ENCODE peak calls at places on chromosome 2, in four cellular contexts. One of them, this sample, is unnamed.

GRCh38 chr2:205868773-205869333 is 186.6 kb downstream of the NRP2 start:
- DNase-seq in testis: no peak
- DNase-seq in left ventricle myocardium inferior: no peak
- DNase-seq in NB4: peak
- DNase-seq in this sample: no peak

GRCh38 chr2:143294068-143294467 is 164.8 kb downstream of the ARHGAP15 start:
- DNase-seq in testis: no peak
- DNase-seq in left ventricle myocardium inferior: no peak
- DNase-seq in NB4: no peak
- DNase-seq in this sample: no peak

GRCh38 chr2:72980535-72981217 is 63.4 kb downstream of the EMX1 start:
- DNase-seq in NB4: no peak
- DNase-seq in testis: no peak
- DNase-seq in left ventricle myocardium inferior: no peak
- DNase-seq in this sample: no peak

GRCh38 chr2:160175169-160176130 is 24.6 kb downstream of the ITGB6 start:
- DNase-seq in left ventricle myocardium inferior: no peak
- DNase-seq in testis: no peak
- DNase-seq in NB4: no peak
- DNase-seq in this sample: no peak

GRCh38 chr2:71865391-71865965 is 282.2 kb downstream of the CYP26B1 start:
- DNase-seq in left ventricle myocardium inferior: no peak
- DNase-seq in testis: no peak
- DNase-seq in NB4: no peak
- DNase-seq in this sample: no peak

GRCh38 chr2:128591022-128591840 is 272.6 kb upstream of the HS6ST1 start:
- DNase-seq in testis: no peak
- DNase-seq in NB4: no peak
- DNase-seq in left ventricle myocardium inferior: no peak
- DNase-seq in this sample: no peak

GRCh38 chr2:238240761-238241711 is 1.2 kb upstream of the HES6 start:
- DNase-seq in testis: no peak
- DNase-seq in left ventricle myocardium inferior: peak
- DNase-seq in NB4: peak
- DNase-seq in this sample: peak

GRCh38 chr2:39484620-39485495 is 47.8 kb upstream of the MAP4K3 start:
- DNase-seq in testis: no peak
- DNase-seq in left ventricle myocardium inferior: no peak
- DNase-seq in NB4: no peak
- DNase-seq in this sample: no peak

GRCh38 chr2:174607584-174607983 is 10.0 kb upstream of the WIPF1 start:
- DNase-seq in left ventricle myocardium inferior: no peak
- DNase-seq in testis: no peak
- DNase-seq in NB4: no peak
- DNase-seq in this sample: no peak

GRCh38 chr2:184197413-184197812 is 400.9 kb upstream of the ZNF804A start:
- DNase-seq in left ventricle myocardium inferior: no peak
- DNase-seq in testis: no peak
- DNase-seq in NB4: no peak
- DNase-seq in this sample: no peak

GRCh38 chr2:181615086-181615635 is 41.7 kb downstream of the CERKL start:
- DNase-seq in NB4: no peak
- DNase-seq in testis: no peak
- DNase-seq in left ventricle myocardium inferior: no peak
- DNase-seq in this sample: no peak

GRCh38 chr2:185700883-185701282 is 37.7 kb upstream of the FSIP2 start:
- DNase-seq in NB4: no peak
- DNase-seq in left ventricle myocardium inferior: no peak
- DNase-seq in testis: no peak
- DNase-seq in this sample: no peak

GRCh38 chr2:205748660-205749059 is 66.4 kb downstream of the NRP2 start:
- DNase-seq in left ventricle myocardium inferior: no peak
- DNase-seq in testis: no peak
- DNase-seq in NB4: no peak
- DNase-seq in this sample: no peak

GRCh38 chr2:17422066-17422465 is 96.2 kb downstream of the RAD51AP2 start:
- DNase-seq in NB4: no peak
- DNase-seq in testis: no peak
- DNase-seq in left ventricle myocardium inferior: no peak
- DNase-seq in this sample: no peak

GRCh38 chr2:219278655-219279150 is 463 bp upstream of the DNAJB2 start:
- DNase-seq in left ventricle myocardium inferior: no peak
- DNase-seq in NB4: no peak
- DNase-seq in testis: no peak
- DNase-seq in this sample: no peak

GRCh38 chr2:101967826-101968498 is 23.8 kb upstream of the IL1R2 start:
- DNase-seq in left ventricle myocardium inferior: no peak
- DNase-seq in NB4: peak
- DNase-seq in testis: no peak
- DNase-seq in this sample: no peak

GRCh38 chr2:46924038-46924437 is 8.4 kb upstream of the MCFD2 start:
- DNase-seq in testis: no peak
- DNase-seq in left ventricle myocardium inferior: no peak
- DNase-seq in NB4: no peak
- DNase-seq in this sample: no peak

GRCh38 chr2:110166246-110166645 is 38.6 kb downstream of the NPHP1 start:
- DNase-seq in testis: no peak
- DNase-seq in left ventricle myocardium inferior: no peak
- DNase-seq in NB4: no peak
- DNase-seq in this sample: no peak

GRCh38 chr2:239296020-239296932 is 104.5 kb downstream of the HDAC4 start:
- DNase-seq in testis: peak
- DNase-seq in left ventricle myocardium inferior: no peak
- DNase-seq in NB4: no peak
- DNase-seq in this sample: no peak

GRCh38 chr2:20698916-20699613 is 32.1 kb downstream of the GDF7 start:
- DNase-seq in left ventricle myocardium inferior: no peak
- DNase-seq in NB4: no peak
- DNase-seq in testis: no peak
- DNase-seq in this sample: no peak

GRCh38 chr2:66660804-66661203 is 225.9 kb downstream of the MEIS1 start:
- DNase-seq in NB4: no peak
- DNase-seq in testis: no peak
- DNase-seq in left ventricle myocardium inferior: no peak
- DNase-seq in this sample: no peak

GRCh38 chr2:197358927-197359326 is 48.3 kb upstream of the ANKRD44 start:
- DNase-seq in left ventricle myocardium inferior: no peak
- DNase-seq in NB4: no peak
- DNase-seq in testis: no peak
- DNase-seq in this sample: no peak

GRCh38 chr2:127011796-127012195 is 95.2 kb downstream of the BIN1 start:
- DNase-seq in NB4: no peak
- DNase-seq in left ventricle myocardium inferior: no peak
- DNase-seq in testis: no peak
- DNase-seq in this sample: no peak

GRCh38 chr2:43818761-43819160 is 19.9 kb downstream of the ABCG5 start:
- DNase-seq in left ventricle myocardium inferior: no peak
- DNase-seq in NB4: peak
- DNase-seq in testis: no peak
- DNase-seq in this sample: no peak

GRCh38 chr2:74441111-74441689 is 537 bp downstream of the RTKN start:
- DNase-seq in left ventricle myocardium inferior: no peak
- DNase-seq in testis: peak
- DNase-seq in NB4: no peak
- DNase-seq in this sample: no peak

GRCh38 chr2:74441690-74442482 is at the start of gene RTKN:
- DNase-seq in left ventricle myocardium inferior: peak
- DNase-seq in NB4: no peak
- DNase-seq in testis: peak
- DNase-seq in this sample: peak

GRCh38 chr2:74439373-74440004 is 2.2 kb downstream of the RTKN start:
- DNase-seq in testis: no peak
- DNase-seq in left ventricle myocardium inferior: no peak
- DNase-seq in NB4: no peak
- DNase-seq in this sample: no peak

GRCh38 chr2:74440005-74440377 is 1.7 kb downstream of the RTKN start:
- DNase-seq in NB4: no peak
- DNase-seq in left ventricle myocardium inferior: peak
- DNase-seq in testis: peak
- DNase-seq in this sample: no peak

GRCh38 chr2:74440378-74441110 is 1.2 kb downstream of the RTKN start:
- DNase-seq in testis: peak
- DNase-seq in left ventricle myocardium inferior: peak
- DNase-seq in NB4: peak
- DNase-seq in this sample: peak
- TF ChIP-seq CTCF in testis: no peak
- TF ChIP-seq CTCF in left ventricle myocardium inferior: peak
- TF ChIP-seq CTCF in NB4: no peak
- TF ChIP-seq CTCF in this sample: no peak

GRCh38 chr2:78355967-78356366 is 669.5 kb upstream of the REG3G start:
- DNase-seq in testis: no peak
- DNase-seq in NB4: no peak
- DNase-seq in left ventricle myocardium inferior: no peak
- DNase-seq in this sample: no peak

DNA sequence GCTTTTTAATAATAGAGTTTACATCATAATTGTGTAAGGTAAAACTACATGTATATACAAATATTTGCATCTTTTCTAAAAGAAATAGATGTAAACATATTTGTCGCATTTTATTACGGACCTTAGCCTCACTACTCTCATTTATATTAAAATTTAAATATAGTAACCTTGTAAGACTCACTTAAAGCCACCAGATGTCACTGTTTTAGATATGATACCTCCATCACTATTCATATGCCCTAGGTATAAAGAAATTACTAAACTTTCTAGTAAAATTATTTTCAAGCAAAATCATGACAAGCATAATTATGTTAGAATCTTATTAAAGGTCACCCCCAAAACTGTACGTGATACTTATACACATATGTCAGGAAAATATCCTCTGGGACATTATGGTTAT is 674.3 kb upstream of the REG3G start:
- DNase-seq in testis: no peak
- DNase-seq in left ventricle myocardium inferior: no peak
- DNase-seq in NB4: peak
- DNase-seq in this sample: no peak
- TF ChIP-seq CTCF in testis: peak
- TF ChIP-seq CTCF in left ventricle myocardium inferior: no peak
- TF ChIP-seq CTCF in NB4: no peak
- TF ChIP-seq CTCF in this sample: no peak

DNA sequence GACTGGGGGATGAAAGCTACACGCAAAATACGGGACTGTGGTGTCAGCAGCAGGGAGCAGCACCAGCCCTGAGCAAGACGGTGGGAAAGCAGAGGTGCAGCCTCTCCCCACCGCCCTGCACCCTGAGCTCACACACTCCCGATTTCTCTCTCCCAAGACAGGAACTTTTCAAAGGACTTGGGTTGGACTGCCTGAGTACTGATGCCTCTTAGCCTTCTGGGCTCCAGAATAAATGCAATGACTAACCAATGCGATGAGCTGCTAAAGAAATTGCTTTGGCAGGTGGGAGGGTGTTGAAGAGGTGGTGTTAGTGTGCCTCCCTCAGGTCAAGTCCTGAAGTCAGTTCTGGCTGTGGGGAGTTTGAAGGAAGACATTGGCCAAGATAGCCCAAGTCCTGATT is 9.6 kb downstream of the TRIM54 start:
- DNase-seq in testis: no peak
- DNase-seq in left ventricle myocardium inferior: no peak
- DNase-seq in NB4: peak
- DNase-seq in this sample: no peak
- TF ChIP-seq CTCF in testis: no peak
- TF ChIP-seq CTCF in left ventricle myocardium inferior: peak
- TF ChIP-seq CTCF in NB4: no peak
- TF ChIP-seq CTCF in this sample: no peak

DNA sequence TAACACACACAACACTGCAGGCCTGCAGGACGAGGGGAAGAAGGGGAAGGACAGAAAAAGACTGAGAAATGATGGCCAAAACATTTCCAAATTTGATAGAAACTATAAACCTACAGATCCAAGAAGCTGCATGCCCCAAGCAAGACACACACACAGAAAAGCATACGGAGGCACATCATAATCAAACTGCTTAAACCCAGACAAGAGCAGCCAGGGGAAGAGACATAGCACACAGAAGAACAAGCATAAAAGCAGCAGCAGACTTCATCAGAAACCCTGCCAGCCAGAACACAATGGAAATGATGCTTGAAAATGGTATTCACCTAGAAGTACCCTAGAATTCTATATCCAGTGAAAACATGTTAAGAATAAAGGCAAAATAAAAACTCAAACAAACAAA is 57.2 kb upstream of the RNU4ATAC start:
- DNase-seq in left ventricle myocardium inferior: no peak
- DNase-seq in testis: no peak
- DNase-seq in NB4: no peak
- DNase-seq in this sample: no peak
- TF ChIP-seq CTCF in left ventricle myocardium inferior: no peak
- TF ChIP-seq CTCF in testis: no peak
- TF ChIP-seq CTCF in NB4: no peak
- TF ChIP-seq CTCF in this sample: no peak

GRCh38 chr2:26875808-26876207 is 27.9 kb downstream of the DPYSL5 start:
- DNase-seq in NB4: no peak
- DNase-seq in testis: no peak
- DNase-seq in left ventricle myocardium inferior: no peak
- DNase-seq in this sample: no peak
- TF ChIP-seq CTCF in NB4: no peak
- TF ChIP-seq CTCF in testis: no peak
- TF ChIP-seq CTCF in left ventricle myocardium inferior: no peak
- TF ChIP-seq CTCF in this sample: no peak

GRCh38 chr2:100321181-100321880 is 970 bp downstream of the LONRF2 start:
- DNase-seq in testis: peak
- DNase-seq in left ventricle myocardium inferior: peak
- DNase-seq in NB4: no peak
- DNase-seq in this sample: peak
- TF ChIP-seq CTCF in testis: peak
- TF ChIP-seq CTCF in left ventricle myocardium inferior: peak
- TF ChIP-seq CTCF in NB4: no peak
- TF ChIP-seq CTCF in this sample: no peak

This sample was measured in activated B cell treated with CpG ODN at 0.5 μM for 24 hours.